ENCODE peak calls at places on chromosomes 5 and 9, in ten cellular contexts. One of them, this sample, is unnamed.

GRCh38 chr9:134630861-134631260 is 10.7 kb upstream of the COL5A1 start:
- DNase-seq in mesendoderm: no peak
- DNase-seq in EH: no peak
- DNase-seq in nephron progenitor cell: no peak
- DNase-seq in SK-N-SH: no peak
- DNase-seq in RKO: no peak
- DNase-seq in activated CD4-positive, alpha-beta T cell treated with anti-CD3 and anti-CD28 coated beads, Interleukin-2, amount 50 U/mL, for 1 hour: no peak
- DNase-seq in osteoblast: peak; percentile 38
- DNase-seq in stimulated activated CD8-positive, alpha-beta memory T cell treated with anti-CD3 and anti-CD28 coated beads, Interleukin-2, amount 100 ng/mL, for 48 hours: no peak
- DNase-seq in activated T-cell treated with anti-CD3 and anti-CD28 coated beads for 1 hour: no peak
- DNase-seq in this sample: no peak

GRCh38 chr9:7937018-7937417 is 137.4 kb upstream of the DMAC1 start:
- DNase-seq in mesendoderm: no peak
- DNase-seq in EH: no peak
- DNase-seq in nephron progenitor cell: no peak
- DNase-seq in SK-N-SH: no peak
- DNase-seq in RKO: no peak
- DNase-seq in activated CD4-positive, alpha-beta T cell treated with anti-CD3 and anti-CD28 coated beads, Interleukin-2, amount 50 U/mL, for 1 hour: no peak
- DNase-seq in osteoblast: no peak
- DNase-seq in stimulated activated CD8-positive, alpha-beta memory T cell treated with anti-CD3 and anti-CD28 coated beads, Interleukin-2, amount 100 ng/mL, for 48 hours: no peak
- DNase-seq in activated T-cell treated with anti-CD3 and anti-CD28 coated beads for 1 hour: no peak
- DNase-seq in this sample: no peak

GRCh38 chr5:62354028-62354874 is 48.2 kb downstream of the KIF2A start:
- DNase-seq in mesendoderm: peak; percentile 41
- DNase-seq in EH: peak; percentile 63
- DNase-seq in nephron progenitor cell: no peak
- DNase-seq in SK-N-SH: peak; percentile 44
- DNase-seq in RKO: peak; percentile 76
- DNase-seq in activated CD4-positive, alpha-beta T cell treated with anti-CD3 and anti-CD28 coated beads, Interleukin-2, amount 50 U/mL, for 1 hour: no peak
- DNase-seq in osteoblast: peak; percentile 19
- DNase-seq in stimulated activated CD8-positive, alpha-beta memory T cell treated with anti-CD3 and anti-CD28 coated beads, Interleukin-2, amount 100 ng/mL, for 48 hours: no peak
- DNase-seq in activated T-cell treated with anti-CD3 and anti-CD28 coated beads for 1 hour: no peak
- DNase-seq in this sample: peak; percentile 24

GRCh38 chr5:14347522-14347921 is 204.4 kb downstream of the TRIO start:
- DNase-seq in mesendoderm: no peak
- DNase-seq in EH: no peak
- DNase-seq in nephron progenitor cell: no peak
- DNase-seq in SK-N-SH: no peak
- DNase-seq in RKO: no peak
- DNase-seq in activated CD4-positive, alpha-beta T cell treated with anti-CD3 and anti-CD28 coated beads, Interleukin-2, amount 50 U/mL, for 1 hour: no peak
- DNase-seq in osteoblast: no peak
- DNase-seq in stimulated activated CD8-positive, alpha-beta memory T cell treated with anti-CD3 and anti-CD28 coated beads, Interleukin-2, amount 100 ng/mL, for 48 hours: no peak
- DNase-seq in activated T-cell treated with anti-CD3 and anti-CD28 coated beads for 1 hour: no peak
- DNase-seq in this sample: no peak

GRCh38 chr5:82413302-82414042 is 135.3 kb upstream of the RPS23 start:
- DNase-seq in mesendoderm: no peak
- DNase-seq in EH: peak; percentile 95
- DNase-seq in nephron progenitor cell: no peak
- DNase-seq in SK-N-SH: no peak
- DNase-seq in RKO: no peak
- DNase-seq in activated CD4-positive, alpha-beta T cell treated with anti-CD3 and anti-CD28 coated beads, Interleukin-2, amount 50 U/mL, for 1 hour: no peak
- DNase-seq in osteoblast: peak; percentile 78
- DNase-seq in stimulated activated CD8-positive, alpha-beta memory T cell treated with anti-CD3 and anti-CD28 coated beads, Interleukin-2, amount 100 ng/mL, for 48 hours: no peak
- DNase-seq in activated T-cell treated with anti-CD3 and anti-CD28 coated beads for 1 hour: no peak
- DNase-seq in this sample: no peak

GRCh38 chr5:58072202-58072791 is 387.6 kb downstream of the PLK2 start:
- DNase-seq in mesendoderm: peak; percentile 43
- DNase-seq in EH: no peak
- DNase-seq in nephron progenitor cell: no peak
- DNase-seq in SK-N-SH: peak; percentile 22
- DNase-seq in RKO: no peak
- DNase-seq in activated CD4-positive, alpha-beta T cell treated with anti-CD3 and anti-CD28 coated beads, Interleukin-2, amount 50 U/mL, for 1 hour: no peak
- DNase-seq in osteoblast: no peak
- DNase-seq in stimulated activated CD8-positive, alpha-beta memory T cell treated with anti-CD3 and anti-CD28 coated beads, Interleukin-2, amount 100 ng/mL, for 48 hours: no peak
- DNase-seq in activated T-cell treated with anti-CD3 and anti-CD28 coated beads for 1 hour: no peak
- DNase-seq in this sample: no peak

GRCh38 chr5:148776780-148777179 is 49.6 kb upstream of the ADRB2 start:
- DNase-seq in mesendoderm: peak; percentile 64
- DNase-seq in EH: peak; percentile 83
- DNase-seq in nephron progenitor cell: no peak
- DNase-seq in SK-N-SH: no peak
- DNase-seq in RKO: peak; percentile 53
- DNase-seq in activated CD4-positive, alpha-beta T cell treated with anti-CD3 and anti-CD28 coated beads, Interleukin-2, amount 50 U/mL, for 1 hour: no peak
- DNase-seq in osteoblast: peak; percentile 89
- DNase-seq in stimulated activated CD8-positive, alpha-beta memory T cell treated with anti-CD3 and anti-CD28 coated beads, Interleukin-2, amount 100 ng/mL, for 48 hours: no peak
- DNase-seq in activated T-cell treated with anti-CD3 and anti-CD28 coated beads for 1 hour: no peak
- DNase-seq in this sample: no peak

GRCh38 chr5:33712664-33713063 is 179.1 kb downstream of the ADAMTS12 start:
- DNase-seq in mesendoderm: no peak
- DNase-seq in EH: no peak
- DNase-seq in nephron progenitor cell: no peak
- DNase-seq in SK-N-SH: no peak
- DNase-seq in RKO: no peak
- DNase-seq in activated CD4-positive, alpha-beta T cell treated with anti-CD3 and anti-CD28 coated beads, Interleukin-2, amount 50 U/mL, for 1 hour: no peak
- DNase-seq in osteoblast: no peak
- DNase-seq in stimulated activated CD8-positive, alpha-beta memory T cell treated with anti-CD3 and anti-CD28 coated beads, Interleukin-2, amount 100 ng/mL, for 48 hours: no peak
- DNase-seq in activated T-cell treated with anti-CD3 and anti-CD28 coated beads for 1 hour: no peak
- DNase-seq in this sample: no peak

GRCh38 chr5:174608631-174609097 is 115.7 kb upstream of the MSX2 start:
- DNase-seq in mesendoderm: no peak
- DNase-seq in EH: no peak
- DNase-seq in nephron progenitor cell: peak; percentile 34
- DNase-seq in SK-N-SH: peak; percentile 42
- DNase-seq in RKO: peak; percentile 51
- DNase-seq in activated CD4-positive, alpha-beta T cell treated with anti-CD3 and anti-CD28 coated beads, Interleukin-2, amount 50 U/mL, for 1 hour: no peak
- DNase-seq in osteoblast: peak; percentile 11
- DNase-seq in stimulated activated CD8-positive, alpha-beta memory T cell treated with anti-CD3 and anti-CD28 coated beads, Interleukin-2, amount 100 ng/mL, for 48 hours: no peak
- DNase-seq in activated T-cell treated with anti-CD3 and anti-CD28 coated beads for 1 hour: no peak
- DNase-seq in this sample: no peak

GRCh38 chr9:89593776-89594427 is 10.9 kb upstream of the GADD45G start:
- DNase-seq in mesendoderm: peak; percentile 85
- DNase-seq in EH: peak; percentile 29
- DNase-seq in nephron progenitor cell: peak; percentile 58
- DNase-seq in SK-N-SH: no peak
- DNase-seq in RKO: peak; percentile 43
- DNase-seq in activated CD4-positive, alpha-beta T cell treated with anti-CD3 and anti-CD28 coated beads, Interleukin-2, amount 50 U/mL, for 1 hour: peak; percentile 60
- DNase-seq in osteoblast: peak; percentile 77
- DNase-seq in stimulated activated CD8-positive, alpha-beta memory T cell treated with anti-CD3 and anti-CD28 coated beads, Interleukin-2, amount 100 ng/mL, for 48 hours: peak; percentile 58
- DNase-seq in activated T-cell treated with anti-CD3 and anti-CD28 coated beads for 1 hour: peak; percentile 32
- DNase-seq in this sample: peak; percentile 79